ENCODE peak calls at places on chromosomes 11 and 22, in ten cellular contexts. M, S, A, X, Y, N, C, J, T and L are unnamed samples.

GRCh38 chr11:70611166-70611565 is 212.8 kb downstream of the CTTN start:
- DNase-seq in M (no peak), J (no peak), T (no peak), A (no peak), N (no peak), Y (no peak), S (no peak), C (no peak), X (no peak), L (no peak)

GRCh38 chr11:59901306-59901705 is 22.7 kb downstream of the OOSP3 start:
- DNase-seq in C (no peak), A (no peak), J (no peak), N (no peak), Y (no peak), S (no peak), M (no peak), T (no peak), X (no peak), L (no peak)

GRCh38 chr11:59584294-59584693 is 31.3 kb downstream of the OSBP start:
- DNase-seq in A (no peak), J (no peak), C (no peak), N (no peak), Y (no peak), M (no peak), X (no peak), T (no peak), S (no peak), L (no peak)

GRCh38 chr11:75816561-75817239 is 1.7 kb downstream of the UVRAG start:
- DNase-seq in C (no peak), J (no peak), N (no peak), S (peak), T (no peak), Y (no peak), X (no peak), M (no peak), A (no peak), L (no peak)

GRCh38 chr11:116702772-116703360 is 69.9 kb downstream of the BUD13 start:
- DNase-seq in M (no peak), S (no peak), Y (no peak), X (peak), N (no peak), C (no peak), T (peak), J (peak), A (no peak), L (peak)

GRCh38 chr11:13343931-13344717 is 66.5 kb downstream of the BMAL1 start:
- DNase-seq in A (peak), S (peak), C (peak), X (peak), T (peak), N (peak), M (peak), J (peak), Y (peak), L (peak)

GRCh38 chr22:45007247-45007945 is 2.4 kb downstream of the PHF21B start:
- DNase-seq in Y (no peak), C (no peak), X (no peak), N (peak), S (no peak), J (peak), M (no peak), T (no peak), A (peak), L (peak)

GRCh38 chr22:27998511-27999410 is 79.7 kb upstream of the PITPNB start:
- DNase-seq in S (no peak), A (no peak), N (no peak), M (no peak), C (no peak), J (no peak), T (no peak), X (no peak), Y (no peak), L (no peak)

GRCh38 chr11:2847511-2847910 is 38.1 kb downstream of the CDKN1C start:
- DNase-seq in J (peak), C (no peak), Y (no peak), A (no peak), X (no peak), T (no peak), M (no peak), S (no peak), N (no peak), L (no peak)

GRCh38 chr22:22201185-22201924 is 43.2 kb upstream of the VPREB1 start:
- DNase-seq in A (peak), N (peak), M (no peak), S (peak), J (peak), T (peak), Y (peak), C (peak), X (peak), L (peak)

GRCh38 chr11:75242722-75243600 is 2.4 kb downstream of the TPBGL start:
- DNase-seq in C (no peak), J (no peak), Y (no peak), X (peak), S (no peak), T (no peak), M (no peak), N (no peak), A (peak), L (no peak)

GRCh38 chr22:27461470-27461869 is 340.1 kb downstream of the MN1 start:
- DNase-seq in N (no peak), C (no peak), Y (no peak), X (no peak), M (no peak), A (peak), J (peak), T (no peak), S (no peak), L (peak)